ENCODE peak calls at places on chromosomes 5 and 9, in five cellular contexts. W, Q, A, F and B are unnamed samples.

GRCh38 chr5:37539459-37539858 is 160.3 kb downstream of the WDR70 start:
- DNase-seq in W (no peak), Q (no peak), A (no peak), F (no peak), B (no peak)

GRCh38 chr9:134196911-134197310 is 32.5 kb upstream of the RNU6ATAC start:
- DNase-seq in W (peak), Q (no peak), A (no peak), F (no peak), B (no peak)

GRCh38 chr5:161645264-161645663 is 40.3 kb upstream of the GABRA6 start:
- DNase-seq in W (no peak), Q (no peak), A (no peak), F (no peak), B (no peak)

GRCh38 chr9:130963337-130963908 is 24.4 kb upstream of the FIBCD1 start:
- DNase-seq in W (no peak), Q (no peak), A (no peak), F (no peak), B (no peak)

GRCh38 chr9:98304381-98304780 is 48.9 kb upstream of the TBC1D2 start:
- DNase-seq in W (peak), Q (no peak), A (no peak), F (no peak), B (no peak)

GRCh38 chr5:64594601-64595518 is 89.0 kb downstream of the RGS7BP start:
- DNase-seq in W (no peak), Q (no peak), A (peak), F (peak), B (peak)

GRCh38 chr5:158340608-158341007 is 481.7 kb upstream of the CLINT1 start:
- DNase-seq in W (no peak), Q (no peak), A (no peak), F (no peak), B (no peak)

GRCh38 chr9:134483361-134484184 is 157.3 kb downstream of the RXRA start:
- DNase-seq in W (peak), Q (no peak), A (no peak), F (no peak), B (no peak)

GRCh38 chr9:129486496-129487306 is 134.2 kb downstream of the C9orf50 start:
- DNase-seq in W (peak), Q (no peak), A (no peak), F (no peak), B (peak)

GRCh38 chr5:152529456-152529855 is 124.4 kb upstream of the NMUR2 start:
- DNase-seq in W (no peak), Q (no peak), A (no peak), F (no peak), B (no peak)

GRCh38 chr5:111772456-111772855 is 15.5 kb upstream of the NREP start:
- DNase-seq in W (no peak), Q (no peak), A (no peak), F (peak), B (peak)

GRCh38 chr9:123329329-123329955 is 26.6 kb upstream of the CRB2 start:
- DNase-seq in W (no peak), Q (no peak), A (no peak), F (no peak), B (peak)

GRCh38 chr9:115913666-115914065 is 239.9 kb upstream of the PAPPA start:
- DNase-seq in W (no peak), Q (no peak), A (no peak), F (no peak), B (no peak)

GRCh38 chr9:133943781-133944745 is 48.1 kb downstream of the VAV2 start:
- DNase-seq in W (peak), Q (no peak), A (no peak), F (no peak), B (peak)

GRCh38 chr5:389197-389821 is 53.7 kb upstream of the EXOC3 start:
- DNase-seq in W (peak), Q (no peak), A (no peak), F (no peak), B (no peak)

GRCh38 chr9:34070601-34071340 is 22.1 kb upstream of the UBAP2 start:
- DNase-seq in W (no peak), Q (no peak), A (no peak), F (no peak), B (peak)

GRCh38 chr5:78972654-78973428 is 12.3 kb downstream of the ARSB start:
- DNase-seq in W (no peak), Q (no peak), A (no peak), F (no peak), B (no peak)

GRCh38 chr5:119453045-119453383 is 717 bp downstream of the HSD17B4 start:
- DNase-seq in W (no peak), Q (no peak), A (peak), F (no peak), B (no peak)

GRCh38 chr5:14234204-14234603 is 91.1 kb downstream of the TRIO start:
- DNase-seq in W (no peak), Q (no peak), A (no peak), F (no peak), B (peak)

GRCh38 chr5:93915142-93915553 is 173.7 kb upstream of the POU5F2 start:
- DNase-seq in W (no peak), Q (no peak), A (peak), F (no peak), B (peak)

GRCh38 chr9:19769213-19769612 is 19.6 kb downstream of the SLC24A2 start:
- DNase-seq in W (no peak), Q (no peak), A (no peak), F (no peak), B (peak)

GRCh38 chr9:86064220-86064619 is 35.1 kb downstream of the GOLM1 start:
- DNase-seq in W (no peak), Q (no peak), A (no peak), F (no peak), B (no peak)

GRCh38 chr5:102411-103043 is 10.6 kb downstream of the PLEKHG4B start:
- DNase-seq in W (no peak), Q (no peak), A (no peak), F (no peak), B (no peak)

GRCh38 chr5:79691007-79691406 is 1.4 kb downstream of the CMYA5 start:
- DNase-seq in W (no peak), Q (no peak), A (no peak), F (no peak), B (no peak)

GRCh38 chr5:150836703-150837102 is 9.6 kb upstream of the IRGM start:
- DNase-seq in W (no peak), Q (no peak), A (no peak), F (no peak), B (no peak)

GRCh38 chr9:131278421-131279111 is 2.3 kb upstream of the FAM78A start:
- DNase-seq in W (no peak), Q (no peak), A (no peak), F (no peak), B (no peak)

GRCh38 chr5:178667109-178667508 is 40.3 kb upstream of the CLK4 start:
- DNase-seq in W (no peak), Q (no peak), A (no peak), F (peak), B (no peak)

GRCh38 chr9:92648447-92649406 is 21.2 kb downstream of the IPPK start:
- DNase-seq in W (peak), Q (no peak), A (no peak), F (no peak), B (no peak)

GRCh38 chr5:139982157-139982974 is 60.7 kb downstream of the NRG2 start:
- DNase-seq in W (peak), Q (no peak), A (no peak), F (no peak), B (peak)

GRCh38 chr5:132501961-132502931 is 11.7 kb upstream of the IRF1 start:
- DNase-seq in W (peak), Q (no peak), A (no peak), F (no peak), B (no peak)

GRCh38 chr5:59042201-59042600 is 459.3 kb downstream of the RAB3C start:
- DNase-seq in W (no peak), Q (no peak), A (no peak), F (no peak), B (peak)

GRCh38 chr5:178123987-178124925 is 6.6 kb upstream of the RMND5B start:
- DNase-seq in W (peak), Q (no peak), A (no peak), F (no peak), B (no peak)

GRCh38 chr5:134224905-134225779 is 731 bp downstream of the PPP2CA start:
- DNase-seq in W (peak), Q (peak), A (peak), F (peak), B (peak)
- TF ChIP-seq CTCF in W (no peak), Q (no peak), A (peak), F (no peak), B (no peak)

GRCh38 chr5:146243217-146243616 is 39.8 kb downstream of the RBM27 start:
- DNase-seq in W (no peak), Q (no peak), A (no peak), F (no peak), B (no peak)
- TF ChIP-seq CTCF in W (no peak), Q (no peak), A (no peak), F (no peak), B (no peak)

GRCh38 chr5:45639038-45639437 is 57.1 kb downstream of the HCN1 start:
- DNase-seq in W (no peak), Q (no peak), A (no peak), F (no peak), B (peak)
- TF ChIP-seq CTCF in W (no peak), Q (no peak), A (no peak), F (peak), B (peak)

GRCh38 chr5:71651554-71651953 is 64.4 kb downstream of the MCCC2 start:
- DNase-seq in W (no peak), Q (no peak), A (no peak), F (no peak), B (no peak)
- TF ChIP-seq CTCF in W (no peak), Q (no peak), A (no peak), F (no peak), B (no peak)

GRCh38 chr9:73162987-73163763 is 11.5 kb downstream of the ANXA1 start:
- DNase-seq in W (no peak), Q (no peak), A (peak), F (no peak), B (no peak)
- TF ChIP-seq CTCF in W (no peak), Q (no peak), A (no peak), F (no peak), B (no peak)

GRCh38 chr5:174410716-174411512 is 313.5 kb upstream of the MSX2 start:
- DNase-seq in W (no peak), Q (no peak), A (no peak), F (no peak), B (peak)

GRCh38 chr5:174411513-174411819 is 312.9 kb upstream of the MSX2 start:
- DNase-seq in W (no peak), Q (no peak), A (no peak), F (no peak), B (no peak)

GRCh38 chr5:174409971-174410370 is 314.4 kb upstream of the MSX2 start:
- DNase-seq in W (no peak), Q (no peak), A (no peak), F (no peak), B (no peak)

GRCh38 chr5:174412374-174412773 is 312.0 kb upstream of the MSX2 start:
- DNase-seq in W (no peak), Q (no peak), A (no peak), F (peak), B (no peak)

GRCh38 chr5:174409070-174409469 is 315.3 kb upstream of the MSX2 start:
- DNase-seq in W (no peak), Q (no peak), A (no peak), F (no peak), B (peak)
- TF ChIP-seq CTCF in W (no peak), Q (no peak), A (peak), F (no peak), B (no peak)

GRCh38 chr9:137605146-137606004 is at the start of gene ARRDC1:
- DNase-seq in W (peak), Q (peak), A (peak), F (peak), B (peak)
- TF ChIP-seq CTCF in W (no peak), Q (no peak), A (no peak), F (no peak), B (no peak)

DNA sequence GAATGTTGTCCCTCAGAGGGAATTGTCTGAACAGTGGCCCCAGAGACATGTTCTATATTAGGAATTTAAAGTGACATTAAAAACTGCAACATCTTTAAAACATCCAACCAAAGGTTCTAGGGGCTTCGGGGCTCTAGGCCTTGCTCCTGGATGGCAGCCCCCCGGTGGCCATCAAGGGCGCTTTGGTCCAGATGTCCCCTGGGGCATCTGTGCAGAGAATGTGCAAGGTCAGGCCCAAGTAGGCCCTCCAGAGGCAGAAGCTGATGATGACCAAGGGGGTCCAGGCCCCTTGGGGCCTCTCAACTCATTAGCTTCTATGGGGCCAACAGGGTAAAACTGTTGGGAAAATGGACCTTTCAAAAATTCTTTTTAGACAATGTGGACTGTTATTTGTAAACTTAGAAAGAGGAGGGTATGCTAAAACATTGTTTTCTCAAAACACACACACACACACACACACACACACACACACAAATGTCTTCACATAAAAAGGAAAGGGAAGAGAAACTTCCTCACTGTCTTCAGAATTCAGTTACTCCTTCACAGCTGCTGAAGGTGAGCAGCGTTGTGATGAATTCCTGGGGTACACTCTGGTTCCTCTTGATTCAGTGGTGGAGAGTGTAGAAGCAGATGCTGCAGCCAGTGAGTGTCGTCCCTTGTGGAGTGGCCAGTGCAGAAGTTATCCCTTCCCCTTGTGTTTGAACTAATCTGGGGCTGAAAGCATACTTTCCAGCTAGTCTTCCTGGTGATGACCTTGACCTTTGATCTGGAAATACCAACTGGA is 125.2 kb downstream of the WDR41 start:
- DNase-seq in W (no peak), Q (no peak), A (no peak), F (no peak), B (no peak)
- TF ChIP-seq CTCF in W (no peak), Q (no peak), A (no peak), F (peak), B (no peak)

GRCh38 chr5:90934738-90935137 is 376.1 kb downstream of the ADGRV1 start:
- DNase-seq in W (no peak), Q (no peak), A (no peak), F (no peak), B (no peak)
- TF ChIP-seq CTCF in W (no peak), Q (no peak), A (no peak), F (no peak), B (no peak)

GRCh38 chr9:78369644-78370219 is 72.8 kb downstream of the PSAT1 start:
- DNase-seq in W (peak), Q (peak), A (peak), F (peak), B (peak)
- TF ChIP-seq CTCF in W (peak), Q (peak), A (peak), F (peak), B (peak)